ENCODE peak calls at places on chromosomes 13 and 19, in ten cellular contexts. D is stimulated activated CD4-positive, alpha-beta T cell treated with anti-CD3 and anti-CD28 coated beads, Interleukin-1b, Interleukin-23, amount 100 ng/mL, for 1 hour; H is amniotic epithelial cell; V is NCI-H1105 treated with DMSO at 0.1 percent for 48 hours; S is stimulated activated CD8-positive, alpha-beta memory T cell treated with anti-CD3 and anti-CD28 coated beads, Interleukin-15, amount 100 ng/mL, for 1 hour; Y is T-helper 2 cell; L is NCI-H1694; M is suprapubic skin; Q is adrenal gland; K is body of pancreas. O is an unnamed sample.

GRCh38 chr13:106484755-106485193 is 50.7 kb downstream of the EFNB2 start:
- DNase-seq in S (no peak), Q (no peak), H (peak; percentile 75), V (no peak), Y (no peak), K (no peak), D (no peak), L (no peak), M (no peak), O (no peak)

GRCh38 chr19:54661846-54662489 is 817 bp upstream of the LILRB4 start:
- DNase-seq in K (no peak), V (no peak), L (no peak), H (no peak), M (no peak), S (no peak), Y (no peak), Q (no peak), D (no peak), O (no peak)

GRCh38 chr13:44876782-44877324 is 112.4 kb downstream of the NUFIP1 start:
- DNase-seq in Q (no peak), S (no peak), L (no peak), K (no peak), V (no peak), M (no peak), D (no peak), H (no peak), Y (no peak), O (no peak)

GRCh38 chr13:74005320-74006154 is 128.7 kb downstream of the KLF12 start:
- DNase-seq in Q (no peak), V (no peak), K (no peak), H (no peak), S (no peak), Y (no peak), M (no peak), D (no peak), L (no peak), O (no peak)

GRCh38 chr19:42178791-42179500 is 38.5 kb downstream of the DEDD2 start:
- DNase-seq in H (no peak), D (no peak), M (no peak), K (no peak), Q (no peak), V (peak; percentile 5), Y (no peak), L (peak; percentile 39), S (no peak), O (peak; percentile 68)

GRCh38 chr13:101925731-101926130 is 473.3 kb downstream of the ITGBL1 start:
- DNase-seq in D (no peak), Y (no peak), Q (no peak), K (no peak), H (no peak), S (no peak), V (peak; percentile 46), M (no peak), L (no peak), O (no peak)

GRCh38 chr19:4678881-4679379 is 8.8 kb upstream of the MYDGF start:
- DNase-seq in H (peak; percentile 71), Q (peak; percentile 88), K (no peak), S (no peak), M (no peak), L (no peak), Y (peak; percentile 16), D (no peak), V (no peak), O (no peak)

GRCh38 chr13:108269601-108270328 is at the start of gene TNFSF13B:
- DNase-seq in K (peak; percentile 51), M (no peak), V (no peak), D (no peak), Q (peak; percentile 74), S (no peak), L (no peak), Y (peak; percentile 5), H (peak; percentile 69), O (peak; percentile 77)

GRCh38 chr19:23116802-23117571 is at the start of gene ZNF730:
- DNase-seq in M (peak; percentile 60), H (peak; percentile 80), L (peak; percentile 38), D (no peak), S (peak; percentile 2), V (peak; percentile 77), K (peak; percentile 37), Q (peak; percentile 74), Y (peak; percentile 32), O (peak; percentile 77)

GRCh38 chr13:97028441-97029299 is 34.4 kb upstream of the OXGR1 start:
- DNase-seq in Q (peak; percentile 91), Y (no peak), L (peak; percentile 67), K (peak; percentile 71), M (peak; percentile 63), V (peak; percentile 16), H (peak; percentile 51), D (no peak), S (peak; percentile 30), O (peak; percentile 79)

GRCh38 chr13:113110048-113110851 is 4.7 kb downstream of the F7 start:
- DNase-seq in L (no peak), Q (no peak), D (no peak), K (no peak), V (peak; percentile 23), Y (no peak), M (peak; percentile 61), H (peak; percentile 13), S (no peak), O (peak; percentile 73)

GRCh38 chr19:39498262-39499081 is at the start of gene DLL3:
- DNase-seq in D (no peak), K (no peak), V (peak; percentile 83), S (no peak), L (peak; percentile 54), M (no peak), Q (no peak), H (no peak), Y (no peak), O (no peak)

GRCh38 chr13:50762969-50763568 is 80.4 kb downstream of the DLEU7 start:
- DNase-seq in Q (no peak), L (no peak), H (no peak), Y (no peak), D (no peak), V (no peak), S (no peak), K (no peak), M (no peak), O (no peak)

GRCh38 chr13:105412171-105412570 is 1123.3 kb downstream of the EFNB2 start:
- DNase-seq in Y (no peak), L (no peak), S (no peak), M (no peak), D (no peak), V (no peak), H (no peak), K (no peak), Q (no peak), O (no peak)

GRCh38 chr19:53977429-53977990 is 13.9 kb upstream of the CACNG6 start:
- DNase-seq in K (peak; percentile 76), S (peak; percentile 42), Y (peak; percentile 54), M (no peak), H (peak; percentile 91), L (peak; percentile 23), D (no peak), V (peak; percentile 35), Q (peak; percentile 84), O (peak; percentile 84)

GRCh38 chr13:109344552-109345157 is 441.7 kb downstream of the IRS2 start:
- DNase-seq in L (no peak), K (no peak), Q (no peak), M (no peak), S (no peak), V (no peak), D (no peak), Y (no peak), H (peak; percentile 74), O (no peak)

GRCh38 chr13:81874681-81875661 is 1534.0 kb upstream of the SPRY2 start:
- DNase-seq in M (no peak), Y (no peak), K (no peak), L (no peak), Q (no peak), D (no peak), S (no peak), V (no peak), H (no peak), O (no peak)

GRCh38 chr13:22758245-22758644 is 422.5 kb upstream of the SGCG start:
- DNase-seq in Y (no peak), D (no peak), L (no peak), S (no peak), Q (no peak), V (no peak), K (no peak), M (no peak), H (no peak), O (no peak)

GRCh38 chr19:29771708-29772415 is 39.9 kb upstream of the CCNE1 start:
- DNase-seq in Y (no peak), Q (peak; percentile 83), K (peak; percentile 58), V (peak; percentile 28), S (no peak), D (no peak), L (no peak), H (peak; percentile 31), M (no peak), O (peak; percentile 67)

GRCh38 chr13:77827350-77827749 is 91.3 kb downstream of the EDNRB start:
- DNase-seq in Y (no peak), H (no peak), D (no peak), S (no peak), K (no peak), V (no peak), M (no peak), L (no peak), Q (peak; percentile 63), O (no peak)

GRCh38 chr19:1567116-1567847 is 843 bp downstream of the MEX3D start:
- DNase-seq in V (peak; percentile 13), H (peak; percentile 24), S (no peak), Y (no peak), L (no peak), K (peak; percentile 51), D (no peak), Q (no peak), M (no peak), O (no peak)

GRCh38 chr13:71374471-71375041 is 492.4 kb downstream of the DACH1 start:
- DNase-seq in H (peak; percentile 19), L (no peak), K (no peak), S (no peak), Y (no peak), Q (no peak), D (no peak), M (no peak), V (no peak), O (no peak)

O was measured in activated effector memory CD4-positive, alpha-beta T cell treated with anti-CD3 and anti-CD28 coated beads, Interleukin-2, amount 50 U/mL, for 16 hours.